ENCODE peak calls at places on chromosomes 1 and 21, in four cellular contexts. Q is tibial artery, M is Peyer's patch, G is fibroblast of villous mesenchyme. U is an unnamed sample.

GRCh38 chr1:211331011-211331709 is 4.5 kb downstream of the TRAF5 start:
- DNase-seq in Q (no peak), M (no peak), G (no peak), U (no peak)

GRCh38 chr1:150066838-150067183 is 765 bp upstream of the VPS45 start:
- DNase-seq in Q (peak), M (peak), G (no peak), U (no peak)

GRCh38 chr21:31236528-31236927 is 107.5 kb downstream of the TIAM1 start:
- DNase-seq in Q (no peak), M (no peak), G (no peak), U (no peak)

GRCh38 chr1:235556807-235557206 is 52.6 kb upstream of the B3GALNT2 start:
- DNase-seq in Q (no peak), M (no peak), G (no peak), U (no peak)

GRCh38 chr1:44557756-44558155 is 116.5 kb downstream of the TMEM53 start:
- DNase-seq in Q (no peak), M (peak), G (no peak), U (no peak)

GRCh38 chr1:58885998-58886397 is 102.2 kb upstream of the JUN start:
- DNase-seq in Q (peak), M (no peak), G (no peak), U (no peak)

GRCh38 chr1:230270185-230270939 is 155.8 kb downstream of the PGBD5 start:
- DNase-seq in Q (no peak), M (no peak), G (peak), U (no peak)

GRCh38 chr1:16321176-16321867 is 31.0 kb downstream of the FBXO42 start:
- DNase-seq in Q (no peak), M (no peak), G (no peak), U (no peak)

GRCh38 chr1:38308780-38309179 is 262.2 kb upstream of the POU3F1 start:
- DNase-seq in Q (no peak), M (no peak), G (no peak), U (no peak)

DNA sequence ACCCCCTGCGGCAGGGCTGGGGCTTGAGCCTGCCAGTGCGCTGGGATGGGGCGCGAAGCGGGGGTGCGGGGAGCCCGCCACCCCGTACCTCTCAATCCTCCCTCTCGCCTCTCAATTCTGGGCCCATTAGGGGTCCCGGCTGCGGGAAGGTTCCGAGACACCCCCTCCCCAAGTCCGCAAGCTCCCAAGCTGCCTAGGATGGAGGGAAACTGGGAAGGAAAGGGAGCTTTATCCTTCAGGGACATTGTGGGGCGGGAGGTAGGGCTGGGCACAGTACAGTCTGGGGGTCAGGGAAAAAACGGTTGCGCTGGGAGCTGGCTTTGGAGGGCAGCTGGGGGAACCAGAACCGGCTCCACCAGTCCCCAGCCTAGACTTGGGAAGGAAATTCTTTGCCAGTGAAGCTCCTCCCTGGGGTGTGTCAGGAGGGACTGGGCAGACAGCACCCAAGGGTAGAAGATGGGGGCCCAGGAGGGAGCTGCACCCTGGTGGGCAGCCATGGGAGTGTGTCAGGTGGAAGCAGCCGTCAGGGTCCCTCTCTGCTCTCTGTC is 904 bp downstream of the GJB3 start:
- DNase-seq in Q (peak), M (no peak), G (no peak), U (no peak)
- TF ChIP-seq CTCF in Q (no peak), M (no peak), G (no peak), U (no peak)

GRCh38 chr1:182113879-182114626 is 52.5 kb upstream of the ZNF648 start:
- DNase-seq in Q (no peak), M (no peak), G (no peak), U (no peak)

GRCh38 chr1:182109780-182110179 is 48.3 kb upstream of the ZNF648 start:
- DNase-seq in Q (no peak), M (no peak), G (no peak), U (no peak)

GRCh38 chr1:182111496-182111895 is 50.0 kb upstream of the ZNF648 start:
- DNase-seq in Q (no peak), M (no peak), G (no peak), U (no peak)

GRCh38 chr1:182107218-182107617 is 45.7 kb upstream of the ZNF648 start:
- DNase-seq in Q (no peak), M (no peak), G (no peak), U (no peak)

DNA sequence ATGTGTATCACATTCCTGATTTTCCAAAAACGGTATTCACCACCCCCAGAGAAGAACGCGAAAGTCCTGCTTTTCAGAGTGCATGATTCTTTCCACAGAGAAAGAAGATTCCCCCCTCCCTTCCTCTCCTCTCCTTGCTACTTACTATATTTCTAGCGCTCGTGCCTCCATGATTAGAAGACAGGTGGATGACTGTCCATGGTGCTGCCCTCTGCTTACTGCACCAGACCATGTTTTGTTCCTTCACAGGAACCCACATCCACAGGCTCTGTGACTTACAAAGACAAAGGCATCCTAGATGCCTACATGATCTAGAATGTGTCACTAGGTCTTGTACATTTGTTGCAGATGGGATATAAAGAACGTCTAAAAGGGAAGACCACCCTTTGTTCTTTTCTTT is 49.1 kb upstream of the ZNF648 start:
- DNase-seq in Q (no peak), M (no peak), G (no peak), U (no peak)
- TF ChIP-seq CTCF in Q (no peak), M (no peak), G (no peak), U (no peak)

GRCh38 chr1:219173758-219174671 is at the start of gene LYPLAL1:
- DNase-seq in Q (peak), M (peak), G (peak), U (peak)
- TF ChIP-seq CTCF in Q (no peak), M (no peak), G (no peak), U (peak)

DNA sequence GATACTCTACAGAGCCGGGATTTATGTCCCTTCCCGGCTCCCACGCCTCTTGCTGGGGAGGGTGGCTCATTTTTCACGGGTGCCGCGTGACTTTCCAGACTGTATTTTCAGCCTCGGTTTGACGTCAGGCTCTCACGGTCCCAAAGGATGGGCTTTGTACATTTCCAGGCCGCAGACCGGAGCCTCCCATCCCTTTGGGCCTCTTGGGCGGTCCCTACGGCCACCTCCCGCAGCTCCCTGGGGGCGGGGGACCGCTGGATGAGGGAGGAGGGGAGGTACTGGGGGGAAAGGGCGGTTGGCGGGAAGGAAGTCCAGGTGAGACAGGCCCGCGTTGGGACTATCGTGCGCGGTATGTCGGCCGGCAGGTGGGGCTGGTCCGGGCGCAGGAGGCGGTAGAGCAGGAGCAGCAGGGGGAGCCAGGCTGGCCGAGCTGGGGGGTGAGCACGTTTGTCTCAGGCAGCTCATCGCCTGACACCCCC is 17.9 kb downstream of the UBL4B start:
- DNase-seq in Q (peak), M (no peak), G (peak), U (no peak)
- TF ChIP-seq CTCF in Q (no peak), M (no peak), G (peak), U (no peak)

GRCh38 chr1:206482611-206483010 is 12.3 kb downstream of the IKBKE start:
- DNase-seq in Q (no peak), M (no peak), G (no peak), U (no peak)
- TF ChIP-seq CTCF in Q (no peak), M (no peak), G (no peak), U (no peak)

GRCh38 chr1:240091614-240092300 is at the start of gene FMN2:
- DNase-seq in Q (no peak), M (no peak), G (peak), U (no peak)
- TF ChIP-seq CTCF in Q (no peak), M (no peak), G (no peak), U (no peak)

GRCh38 chr1:62673629-62674028 is 14.6 kb downstream of the DOCK7 start:
- DNase-seq in Q (no peak), M (no peak), G (no peak), U (no peak)
- TF ChIP-seq CTCF in Q (no peak), M (no peak), G (no peak), U (no peak)

GRCh38 chr1:239951518-239952130 is 140.1 kb upstream of the FMN2 start:
- DNase-seq in Q (peak), M (no peak), G (peak), U (no peak)

GRCh38 chr1:239955431-239955830 is 136.3 kb upstream of the FMN2 start:
- DNase-seq in Q (no peak), M (no peak), G (no peak), U (no peak)

GRCh38 chr1:239956230-239956629 is 135.5 kb upstream of the FMN2 start:
- DNase-seq in Q (no peak), M (no peak), G (no peak), U (no peak)

GRCh38 chr1:239954836-239955235 is 136.8 kb upstream of the FMN2 start:
- DNase-seq in Q (no peak), M (no peak), G (no peak), U (no peak)

GRCh38 chr1:239952348-239953307 is 139.1 kb upstream of the FMN2 start:
- DNase-seq in Q (no peak), M (no peak), G (no peak), U (no peak)
- TF ChIP-seq CTCF in Q (peak), M (peak), G (peak), U (peak)

GRCh38 chr1:36306902-36307456 is 811 bp downstream of the SH3D21 start:
- DNase-seq in Q (peak), M (peak), G (peak), U (peak)

GRCh38 chr1:36304970-36305914 is 926 bp upstream of the SH3D21 start:
- DNase-seq in Q (no peak), M (no peak), G (no peak), U (no peak)

GRCh38 chr1:36307601-36308330 is 1.6 kb downstream of the SH3D21 start:
- DNase-seq in Q (no peak), M (no peak), G (no peak), U (no peak)

GRCh38 chr1:36305915-36306209 is 306 bp upstream of the SH3D21 start:
- DNase-seq in Q (no peak), M (no peak), G (no peak), U (no peak)

DNA sequence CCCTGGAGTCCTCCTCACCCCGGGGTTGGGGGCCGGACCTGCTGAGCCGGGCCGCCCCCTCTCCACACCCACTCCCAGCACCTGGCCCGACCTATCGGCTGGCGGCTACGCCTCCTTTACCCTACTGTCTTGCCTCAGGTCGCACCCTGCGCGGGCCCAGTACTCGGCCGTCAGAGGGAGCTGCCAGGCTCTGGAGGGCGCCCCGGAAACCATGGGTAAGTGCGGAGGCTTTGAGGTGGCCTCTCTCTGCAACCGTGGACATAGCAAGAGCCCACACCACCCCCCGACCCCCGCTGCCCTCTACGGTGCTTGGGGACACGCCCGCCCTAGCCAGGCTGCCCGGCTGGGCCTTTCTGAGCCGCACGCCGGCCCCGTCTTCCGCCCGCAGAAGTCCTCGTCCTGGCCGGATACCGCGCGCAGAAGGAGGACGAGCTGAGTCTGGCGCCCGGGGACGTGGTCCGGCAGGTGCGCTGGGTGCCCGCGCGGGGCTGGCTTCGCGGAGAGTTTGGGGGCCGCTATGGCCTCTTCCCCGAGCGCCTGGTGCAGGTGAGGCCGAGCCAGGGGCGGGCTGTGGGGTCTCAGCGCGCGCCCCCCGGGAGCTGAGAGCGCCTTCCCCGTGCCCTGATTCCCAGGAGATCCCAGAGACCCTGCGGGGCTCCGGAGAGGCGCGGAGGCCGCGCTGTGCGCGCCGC is at the start of gene SH3D21:
- DNase-seq in Q (peak), M (peak), G (no peak), U (no peak)
- TF ChIP-seq CTCF in Q (no peak), M (peak), G (no peak), U (no peak)

U was measured in CD14-positive monocyte.